ENCODE peak calls at places on chromosome 2, in nine cellular contexts. One of them, this sample, is unnamed.

GRCh38 chr2:69731575-69731974 is 10.4 kb upstream of the ANXA4 start:
- DNase-seq in endothelial cell: no peak
- DNase-seq in HCEC 1CT: no peak
- DNase-seq in NAMALWA: no peak
- DNase-seq in CD4-positive, alpha-beta T cell: no peak
- DNase-seq in BE2C: no peak
- DNase-seq in heart left ventricle: no peak
- DNase-seq in stomach: no peak
- DNase-seq in AG08395: no peak
- DNase-seq in this sample: no peak

GRCh38 chr2:567865-568638 is 109.2 kb downstream of the TMEM18 start:
- DNase-seq in stomach: no peak
- DNase-seq in CD4-positive, alpha-beta T cell: no peak
- DNase-seq in AG08395: peak; percentile 73
- DNase-seq in endothelial cell: no peak
- DNase-seq in heart left ventricle: peak; percentile 51
- DNase-seq in BE2C: no peak
- DNase-seq in NAMALWA: no peak
- DNase-seq in HCEC 1CT: no peak
- DNase-seq in this sample: no peak

GRCh38 chr2:60460577-60461420 is 92.7 kb downstream of the BCL11A start:
- DNase-seq in CD4-positive, alpha-beta T cell: no peak
- DNase-seq in AG08395: no peak
- DNase-seq in endothelial cell: no peak
- DNase-seq in NAMALWA: no peak
- DNase-seq in BE2C: no peak
- DNase-seq in HCEC 1CT: no peak
- DNase-seq in stomach: no peak
- DNase-seq in heart left ventricle: no peak
- DNase-seq in this sample: no peak

GRCh38 chr2:38200583-38200982 is 124.6 kb upstream of the CYP1B1 start:
- DNase-seq in heart left ventricle: no peak
- DNase-seq in CD4-positive, alpha-beta T cell: no peak
- DNase-seq in endothelial cell: no peak
- DNase-seq in HCEC 1CT: no peak
- DNase-seq in BE2C: no peak
- DNase-seq in NAMALWA: no peak
- DNase-seq in stomach: no peak
- DNase-seq in AG08395: no peak
- DNase-seq in this sample: no peak

GRCh38 chr2:136386046-136386445 is 268.1 kb upstream of the CXCR4 start:
- DNase-seq in BE2C: no peak
- DNase-seq in HCEC 1CT: no peak
- DNase-seq in CD4-positive, alpha-beta T cell: no peak
- DNase-seq in endothelial cell: no peak
- DNase-seq in AG08395: no peak
- DNase-seq in stomach: no peak
- DNase-seq in heart left ventricle: no peak
- DNase-seq in NAMALWA: no peak
- DNase-seq in this sample: peak; percentile 49

GRCh38 chr2:20560011-20560410 is 90.9 kb downstream of the HS1BP3 start:
- DNase-seq in CD4-positive, alpha-beta T cell: no peak
- DNase-seq in endothelial cell: no peak
- DNase-seq in NAMALWA: no peak
- DNase-seq in AG08395: no peak
- DNase-seq in HCEC 1CT: no peak
- DNase-seq in BE2C: no peak
- DNase-seq in stomach: no peak
- DNase-seq in heart left ventricle: peak; percentile 14
- DNase-seq in this sample: no peak

GRCh38 chr2:14909795-14910194 is 277.3 kb downstream of the LRATD1 start:
- DNase-seq in NAMALWA: no peak
- DNase-seq in endothelial cell: no peak
- DNase-seq in CD4-positive, alpha-beta T cell: no peak
- DNase-seq in BE2C: peak; percentile 33
- DNase-seq in AG08395: no peak
- DNase-seq in stomach: no peak
- DNase-seq in HCEC 1CT: no peak
- DNase-seq in heart left ventricle: no peak
- DNase-seq in this sample: no peak

GRCh38 chr2:216283038-216283900 is 89.0 kb downstream of the MARCHF4 start:
- DNase-seq in heart left ventricle: no peak
- DNase-seq in stomach: no peak
- DNase-seq in CD4-positive, alpha-beta T cell: no peak
- DNase-seq in BE2C: peak; percentile 54
- DNase-seq in NAMALWA: peak; percentile 57
- DNase-seq in HCEC 1CT: no peak
- DNase-seq in AG08395: no peak
- DNase-seq in endothelial cell: peak; percentile 69
- DNase-seq in this sample: peak; percentile 30

GRCh38 chr2:175251425-175252041 is 70.0 kb upstream of the ATP5MC3 start:
- DNase-seq in HCEC 1CT: peak; percentile 26
- DNase-seq in NAMALWA: peak; percentile 72
- DNase-seq in BE2C: peak; percentile 13
- DNase-seq in AG08395: peak; percentile 49
- DNase-seq in endothelial cell: peak; percentile 8
- DNase-seq in CD4-positive, alpha-beta T cell: no peak
- DNase-seq in stomach: no peak
- DNase-seq in heart left ventricle: no peak
- DNase-seq in this sample: peak; percentile 60

GRCh38 chr2:221571108-221571390 is 1.1 kb downstream of the EPHA4 start:
- DNase-seq in BE2C: no peak
- DNase-seq in HCEC 1CT: no peak
- DNase-seq in AG08395: no peak
- DNase-seq in endothelial cell: no peak
- DNase-seq in CD4-positive, alpha-beta T cell: peak; percentile 34
- DNase-seq in NAMALWA: no peak
- DNase-seq in heart left ventricle: no peak
- DNase-seq in stomach: no peak
- DNase-seq in this sample: peak; percentile 70

GRCh38 chr2:44126106-44126797 is 42.4 kb upstream of the PPM1B start:
- DNase-seq in stomach: no peak
- DNase-seq in CD4-positive, alpha-beta T cell: no peak
- DNase-seq in BE2C: no peak
- DNase-seq in NAMALWA: no peak
- DNase-seq in AG08395: no peak
- DNase-seq in heart left ventricle: no peak
- DNase-seq in endothelial cell: no peak
- DNase-seq in HCEC 1CT: peak; percentile 47
- DNase-seq in this sample: no peak

GRCh38 chr2:28754321-28754720 is 2.7 kb downstream of the PPP1CB start:
- DNase-seq in AG08395: no peak
- DNase-seq in NAMALWA: peak; percentile 11
- DNase-seq in CD4-positive, alpha-beta T cell: no peak
- DNase-seq in heart left ventricle: no peak
- DNase-seq in endothelial cell: no peak
- DNase-seq in HCEC 1CT: peak; percentile 16
- DNase-seq in stomach: no peak
- DNase-seq in BE2C: no peak
- DNase-seq in this sample: peak; percentile 7

GRCh38 chr2:1222062-1222461 is 191.2 kb upstream of the TPO start:
- DNase-seq in endothelial cell: no peak
- DNase-seq in BE2C: no peak
- DNase-seq in NAMALWA: no peak
- DNase-seq in stomach: no peak
- DNase-seq in AG08395: no peak
- DNase-seq in heart left ventricle: no peak
- DNase-seq in HCEC 1CT: no peak
- DNase-seq in CD4-positive, alpha-beta T cell: no peak
- DNase-seq in this sample: no peak

GRCh38 chr2:207054521-207054920 is 111.2 kb downstream of the KLF7 start:
- DNase-seq in heart left ventricle: no peak
- DNase-seq in endothelial cell: no peak
- DNase-seq in stomach: no peak
- DNase-seq in AG08395: no peak
- DNase-seq in BE2C: no peak
- DNase-seq in HCEC 1CT: no peak
- DNase-seq in NAMALWA: no peak
- DNase-seq in CD4-positive, alpha-beta T cell: no peak
- DNase-seq in this sample: no peak